ENCODE peak calls at places on chromosome 21, in seven cellular contexts. M is HCT116, X is K562, G is GM12878, V is SK-N-SH, Z is HepG2, Q is H1. Y is an unnamed sample.

GRCh38 chr21:14741237-14741636 is 195.1 kb upstream of the SAMSN1 start:
- DNase-seq in Q (no peak), Z (no peak), M (peak), G (no peak), V (no peak), X (no peak), Y (no peak)

GRCh38 chr21:29232601-29233541 is 65.9 kb upstream of the BACH1 start:
- DNase-seq in X (no peak), V (no peak), G (no peak), Q (no peak), Z (no peak), M (no peak), Y (no peak)

GRCh38 chr21:44706026-44706705 is 5.2 kb downstream of the TSPEAR start:
- DNase-seq in Z (no peak), Q (peak), X (no peak), V (peak), M (no peak), G (no peak), Y (no peak)

GRCh38 chr21:44708866-44709425 is 2.4 kb downstream of the TSPEAR start:
- DNase-seq in X (no peak), M (no peak), Z (no peak), V (peak), G (no peak), Q (no peak), Y (no peak)

GRCh38 chr21:38699048-38699447 is 106.7 kb upstream of the ETS2 start:
- DNase-seq in V (no peak), Z (peak), G (no peak), X (peak), M (no peak), Q (peak), Y (no peak)

GRCh38 chr21:37433441-37433840 is 66.9 kb downstream of the DYRK1A start:
- DNase-seq in G (no peak), M (no peak), X (no peak), Q (no peak), V (no peak), Z (no peak), Y (no peak)

GRCh38 chr21:14078746-14079375 is 131.9 kb downstream of the LIPI start:
- DNase-seq in Z (no peak), X (no peak), V (no peak), G (no peak), Q (no peak), M (no peak), Y (no peak)

GRCh38 chr21:27954806-27955205 is 987.9 kb upstream of the ADAMTS5 start:
- DNase-seq in Z (no peak), M (no peak), V (no peak), Q (no peak), X (no peak), G (no peak), Y (no peak)

GRCh38 chr21:40158356-40158755 is 291.1 kb downstream of the PCP4 start:
- DNase-seq in G (no peak), M (no peak), X (no peak), V (no peak), Q (no peak), Z (no peak), Y (no peak)

GRCh38 chr21:44478801-44479167 is 23.5 kb downstream of the LRRC3 start:
- DNase-seq in Q (no peak), V (no peak), G (no peak), Z (no peak), M (no peak), X (no peak), Y (no peak)

DNA sequence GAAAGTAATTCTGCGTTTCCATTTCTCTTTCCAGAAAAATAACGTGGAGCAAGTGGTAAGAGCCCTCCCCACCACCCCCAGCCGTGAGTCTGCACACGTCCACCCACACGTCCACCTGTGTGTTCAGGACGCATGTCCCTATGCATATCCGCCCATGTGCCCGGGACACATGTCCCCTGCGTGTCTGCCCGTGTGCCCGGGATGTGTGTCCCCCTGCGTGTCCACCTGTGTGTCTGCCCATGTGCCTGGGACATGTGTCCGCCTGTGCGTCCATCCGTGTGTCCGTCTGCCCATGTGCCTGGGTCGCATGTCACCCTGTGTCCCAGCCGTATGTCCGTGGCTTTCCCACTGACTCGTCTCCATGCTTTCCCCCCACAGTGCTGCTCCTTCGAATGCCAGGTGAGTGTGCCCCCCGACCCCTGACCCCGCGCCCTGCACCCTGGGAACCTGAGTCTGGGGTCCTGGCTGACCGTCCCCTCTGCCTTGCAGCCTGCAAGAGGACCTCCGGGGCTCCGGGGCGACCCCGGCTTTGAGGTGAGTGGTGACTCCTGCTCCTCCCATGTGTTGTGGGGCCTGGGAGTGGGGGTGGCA is 5.6 kb downstream of the COL6A1 start:
- DNase-seq in X (no peak), M (no peak), Z (no peak), Q (no peak), G (no peak), V (no peak), Y (no peak)
- TF ChIP-seq SIN3A in X (no peak), M (no peak), Z (no peak), Q (no peak), G (no peak), V (no peak), Y (no peak)

DNA sequence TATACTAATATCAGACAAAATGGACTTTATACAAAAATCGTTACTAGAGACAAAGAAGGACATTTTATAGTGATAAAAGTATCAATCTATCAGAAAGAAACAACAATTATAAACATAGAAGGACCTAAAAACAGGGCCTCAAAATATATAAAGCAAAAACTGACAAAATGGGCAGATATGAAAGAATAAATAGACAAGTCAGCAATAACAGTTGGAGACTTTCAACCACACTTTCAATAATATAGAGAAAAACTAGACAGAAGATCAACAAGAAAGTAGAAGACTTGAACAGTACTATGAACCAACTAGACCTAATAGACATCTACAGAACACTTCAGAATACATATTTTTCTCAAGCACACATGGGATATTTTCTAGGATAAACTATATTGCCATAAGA is 52.4 kb downstream of the MIS18A start:
- DNase-seq in V (no peak), X (no peak), Z (no peak), M (no peak), Q (no peak), G (no peak), Y (no peak)
- TF ChIP-seq CTCF in V (no peak), X (no peak), Z (no peak), M (no peak), Q (no peak), G (no peak), Y (no peak)

DNA sequence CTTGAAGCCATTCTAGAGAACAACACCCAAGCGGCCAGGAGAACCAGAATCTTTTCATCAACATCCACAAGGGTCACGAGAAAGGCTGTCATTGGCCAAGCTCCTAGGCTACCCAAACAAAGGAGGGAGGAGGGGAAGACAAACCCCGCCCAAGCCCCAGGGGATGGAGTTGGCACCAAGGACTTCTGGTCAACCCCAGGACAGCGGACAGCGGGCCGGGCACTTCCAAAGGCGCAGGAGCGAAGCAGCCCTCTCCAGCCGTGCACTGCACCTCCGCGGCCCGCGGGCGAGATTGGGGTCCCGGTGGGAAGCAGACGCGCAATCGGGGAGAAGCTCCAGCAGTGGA is at the start of gene CLIC6:
- DNase-seq in X (no peak), V (no peak), Q (no peak), M (no peak), Z (no peak), G (no peak), Y (no peak)
- H3K4me3 ChIP-seq in X (no peak), V (no peak), Q (peak), M (no peak), Z (peak), G (peak), Y (peak)

GRCh38 chr21:41536827-41537103 is 28.8 kb upstream of the TMPRSS2 start:
- DNase-seq in V (no peak), Z (no peak), Q (no peak), M (no peak), G (no peak), X (no peak), Y (no peak)
- TF ChIP-seq SIN3A in V (no peak), Z (no peak), Q (no peak), M (no peak), G (no peak), X (no peak), Y (no peak)

GRCh38 chr21:35511298-35512162 is 462.4 kb upstream of the RUNX1 start:
- DNase-seq in Q (no peak), G (no peak), X (no peak), M (no peak), Z (no peak), V (no peak), Y (no peak)

GRCh38 chr21:35509004-35509704 is 460.1 kb upstream of the RUNX1 start:
- DNase-seq in Z (no peak), G (no peak), M (no peak), X (no peak), V (no peak), Q (no peak), Y (no peak)

GRCh38 chr21:35506352-35506751 is 457.2 kb upstream of the RUNX1 start:
- DNase-seq in Q (no peak), M (no peak), G (no peak), Z (no peak), X (no peak), V (no peak), Y (no peak)

GRCh38 chr21:35510294-35510693 is 461.2 kb upstream of the RUNX1 start:
- DNase-seq in X (no peak), M (no peak), V (no peak), Z (no peak), G (no peak), Q (no peak), Y (no peak)

GRCh38 chr21:35508389-35508888 is 459.3 kb upstream of the RUNX1 start:
- DNase-seq in Q (peak), G (no peak), Z (peak), X (peak), V (no peak), M (peak), Y (no peak)
- TF ChIP-seq CTCF in Q (peak), G (no peak), Z (peak), X (peak), V (peak), M (peak), Y (no peak)

GRCh38 chr21:21851657-21852056 is 853.4 kb downstream of the NCAM2 start:
- DNase-seq in V (no peak), M (no peak), G (no peak), Z (no peak), Q (no peak), X (no peak), Y (no peak)

GRCh38 chr21:21845901-21846396 is 847.7 kb downstream of the NCAM2 start:
- DNase-seq in Q (no peak), G (no peak), M (no peak), X (no peak), V (no peak), Z (no peak), Y (no peak)

DNA sequence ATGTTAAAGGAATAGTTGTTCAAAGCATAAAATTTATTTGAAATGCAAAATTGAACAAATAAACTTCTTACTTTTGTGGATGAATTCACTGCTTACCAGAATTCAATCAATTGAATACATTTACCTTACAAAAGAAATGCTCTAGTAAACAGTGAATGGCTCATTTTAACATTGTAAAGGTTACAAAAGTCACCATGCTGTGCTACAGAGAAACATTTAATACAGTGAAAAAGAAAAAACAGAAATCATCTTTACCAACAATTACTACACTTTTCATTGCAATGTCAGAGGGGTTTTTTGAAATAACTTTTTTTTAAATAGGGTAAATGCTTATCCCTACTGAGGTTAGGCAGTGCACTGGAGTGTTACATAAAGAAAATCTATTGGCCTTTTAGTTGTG is 853.0 kb downstream of the NCAM2 start:
- DNase-seq in Q (no peak), G (no peak), M (no peak), Z (no peak), V (no peak), X (no peak), Y (no peak)
- H3K4me3 ChIP-seq in Q (peak), G (no peak), M (no peak), Z (no peak), V (no peak), X (no peak), Y (no peak)

GRCh38 chr21:22125581-22125980 is 1127.4 kb downstream of the NCAM2 start:
- DNase-seq in Z (no peak), M (no peak), G (no peak), X (no peak), Q (no peak), V (no peak), Y (no peak)
- TF ChIP-seq SIN3A in Z (no peak), M (no peak), G (no peak), X (no peak), Q (no peak), V (no peak), Y (no peak)

DNA sequence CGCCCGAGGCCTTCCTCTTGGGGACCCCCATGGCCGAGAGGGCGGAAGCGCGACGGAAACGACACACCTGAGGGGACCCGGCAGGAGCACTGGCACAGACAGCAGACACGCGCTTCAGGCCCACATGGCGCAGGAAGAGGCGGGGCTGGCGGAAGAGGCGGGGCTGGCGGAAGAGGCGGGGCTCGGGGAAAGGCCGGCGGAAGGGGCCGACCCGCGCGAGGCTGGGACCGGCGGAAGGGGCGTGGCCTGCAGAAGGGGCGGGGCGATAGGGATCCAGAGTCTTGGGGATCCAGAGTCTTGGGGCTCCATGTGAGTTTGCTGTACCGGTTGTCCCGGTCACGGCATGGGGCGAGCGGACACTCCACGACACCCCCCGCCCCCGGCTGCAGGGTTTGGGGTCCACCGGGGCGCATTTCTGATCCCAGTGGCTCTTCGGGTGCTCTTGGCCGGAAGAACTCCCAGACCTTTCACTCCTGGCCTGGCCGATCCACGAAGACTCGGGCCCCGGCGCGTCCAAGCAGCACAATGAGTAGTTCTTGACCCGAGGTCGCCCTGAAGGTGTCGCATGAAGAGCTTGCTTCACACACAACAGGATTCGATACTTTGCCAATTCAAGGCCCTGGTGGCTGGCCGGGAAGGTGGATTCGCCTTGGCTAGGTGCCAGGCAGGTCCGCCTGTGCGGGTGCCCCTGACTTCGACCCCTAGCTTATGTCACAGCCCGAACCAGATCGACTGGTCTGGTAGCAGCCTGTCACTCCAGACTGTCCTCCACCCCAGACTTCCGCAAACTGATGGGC is at the start of gene URB1:
- DNase-seq in V (peak), Q (peak), Z (peak), X (peak), M (peak), G (peak), Y (no peak)
- TF ChIP-seq CTCF in V (peak), Q (no peak), Z (peak), X (peak), M (no peak), G (no peak), Y (no peak)